ENCODE peak calls at places on chromosomes 2 and 18, in six cellular contexts. X is activated naive CD4-positive, alpha-beta T cell treated with anti-CD3 and anti-CD28 coated beads for 36 hours; F is stimulated activated CD8-positive, alpha-beta memory T cell treated with anti-CD3 and anti-CD28 coated beads, Interleukin-15, amount 100 ng/mL, for 24 hours; W is nephron progenitor cell; K is C1 segment of cervical spinal cord; G is stimulated activated CD4-positive, alpha-beta T cell treated with anti-CD3 and anti-CD28 coated beads, Interleukin-2, amount 100 ng/mL, for 24 hours. C is an unnamed sample.

GRCh38 chr2:5926896-5927512 is 234.8 kb downstream of the SOX11 start:
- DNase-seq in X (no peak), F (no peak), W (no peak), K (no peak), G (no peak), C (no peak)

GRCh38 chr18:51191139-51191717 is 6.3 kb downstream of the MEX3C start:
- DNase-seq in X (peak; percentile 57), F (no peak), W (no peak), K (no peak), G (no peak), C (no peak)

GRCh38 chr2:60070166-60070565 is 483.3 kb downstream of the BCL11A start:
- DNase-seq in X (no peak), F (no peak), W (no peak), K (no peak), G (no peak), C (peak; percentile 48)

GRCh38 chr2:222753251-222753824 is 81.9 kb downstream of the MOGAT1 start:
- DNase-seq in X (no peak), F (no peak), W (no peak), K (no peak), G (no peak), C (no peak)

GRCh38 chr2:236614566-236614965 is 44.9 kb downstream of the ACKR3 start:
- DNase-seq in X (no peak), F (no peak), W (no peak), K (no peak), G (no peak), C (no peak)

GRCh38 chr2:137194111-137194510 is 428.8 kb downstream of the THSD7B start:
- DNase-seq in X (no peak), F (no peak), W (no peak), K (no peak), G (no peak), C (no peak)

GRCh38 chr2:161283926-161284325 is 24.3 kb upstream of the PSMD14 start:
- DNase-seq in X (no peak), F (no peak), W (no peak), K (no peak), G (no peak), C (no peak)

GRCh38 chr18:50447102-50447501 is 72.3 kb downstream of the SKA1 start:
- DNase-seq in X (no peak), F (no peak), W (no peak), K (no peak), G (no peak), C (no peak)

GRCh38 chr2:102029405-102029804 is 37.6 kb downstream of the IL1R2 start:
- DNase-seq in X (no peak), F (no peak), W (no peak), K (no peak), G (no peak), C (no peak)

GRCh38 chr2:64537991-64538390 is 13.9 kb downstream of the AFTPH start:
- DNase-seq in X (no peak), F (no peak), W (no peak), K (no peak), G (no peak), C (no peak)

C was measured in posterior cingulate gyrus.